ENCODE peak calls at places on chromosomes 11 and 22, in six cellular contexts. K is endothelial cell; U is NCI-H1417; G is body of pancreas; M is activated naive CD8-positive, alpha-beta T cell treated with anti-CD3 and anti-CD28 coated beads, Interleukin-2, amount 50 U/mL, for 24 hours; V is stimulated activated CD8-positive, alpha-beta memory T cell treated with anti-CD3 and anti-CD28 coated beads, Interleukin-15, amount 100 ng/mL, for 1 hour. S is an unnamed sample.

GRCh38 chr22:25840883-25841282 is 98.9 kb downstream of the MYO18B start:
- DNase-seq in K (no peak), U (no peak), G (no peak), M (no peak), V (no peak), S (no peak)

GRCh38 chr11:24496371-24496727 is 504 bp upstream of the LUZP2 start:
- DNase-seq in K (no peak), U (no peak), G (no peak), M (no peak), V (no peak), S (no peak)

GRCh38 chr11:10991372-10991771 is 133.5 kb upstream of the ZBED5 start:
- DNase-seq in K (no peak), U (peak; percentile 4), G (no peak), M (no peak), V (no peak), S (no peak)

GRCh38 chr22:35792501-35792900 is 74.8 kb downstream of the APOL5 start:
- DNase-seq in K (no peak), U (no peak), G (no peak), M (no peak), V (no peak), S (peak; percentile 63)

GRCh38 chr22:27501191-27501936 is 300.2 kb downstream of the MN1 start:
- DNase-seq in K (no peak), U (peak; percentile 4), G (peak; percentile 29), M (no peak), V (no peak), S (no peak)

GRCh38 chr11:122808494-122808893 is 29.8 kb upstream of the CRTAM start:
- DNase-seq in K (no peak), U (no peak), G (no peak), M (peak; percentile 36), V (no peak), S (peak; percentile 50)

GRCh38 chr11:69877235-69877634 is 58.0 kb upstream of the FGF3 start:
- DNase-seq in K (no peak), U (no peak), G (peak; percentile 2), M (no peak), V (no peak), S (no peak)

GRCh38 chr11:206516-207212 is 535 bp downstream of the BET1L start:
- DNase-seq in K (no peak), U (peak; percentile 53), G (peak; percentile 37), M (peak; percentile 19), V (no peak), S (no peak)

GRCh38 chr11:103959279-103959930 is 77.0 kb upstream of the DDI1 start:
- DNase-seq in K (no peak), U (no peak), G (no peak), M (no peak), V (no peak), S (no peak)

GRCh38 chr11:975824-976223 is 50.2 kb downstream of the AP2A2 start:
- DNase-seq in K (peak; percentile 37), U (peak; percentile 2), G (no peak), M (no peak), V (no peak), S (peak; percentile 36)